ENCODE peak calls at places on chromosome 18, in nine cellular contexts. One of them, this sample, is unnamed.

GRCh38 chr18:4720498-4720897 is 265.4 kb upstream of the DLGAP1 start:
- DNase-seq in stromal cell of bone marrow: no peak
- DNase-seq in ovary: no peak
- DNase-seq in hypothalamus: no peak
- DNase-seq in ELR: no peak
- DNase-seq in HTR-8/SVneo: no peak
- DNase-seq in AG04449: no peak
- DNase-seq in SW480: no peak
- DNase-seq in left ventricle myocardium superior: no peak
- DNase-seq in this sample: no peak

GRCh38 chr18:48805826-48806535 is 144.8 kb downstream of the SMAD7 start:
- DNase-seq in stromal cell of bone marrow: no peak
- DNase-seq in ovary: no peak
- DNase-seq in hypothalamus: no peak
- DNase-seq in ELR: no peak
- DNase-seq in HTR-8/SVneo: no peak
- DNase-seq in AG04449: no peak
- DNase-seq in SW480: peak; percentile 23
- DNase-seq in left ventricle myocardium superior: no peak
- DNase-seq in this sample: no peak

GRCh38 chr18:23573948-23574431 is 12.3 kb downstream of the NPC1 start:
- DNase-seq in stromal cell of bone marrow: peak; percentile 88
- DNase-seq in ovary: no peak
- DNase-seq in hypothalamus: no peak
- DNase-seq in ELR: peak; percentile 86
- DNase-seq in HTR-8/SVneo: no peak
- DNase-seq in AG04449: no peak
- DNase-seq in SW480: peak; percentile 24
- DNase-seq in left ventricle myocardium superior: no peak
- DNase-seq in this sample: peak; percentile 48

GRCh38 chr18:74489631-74490030 is 6.5 kb upstream of the CNDP2 start:
- DNase-seq in stromal cell of bone marrow: no peak
- DNase-seq in ovary: no peak
- DNase-seq in hypothalamus: no peak
- DNase-seq in ELR: peak; percentile 39
- DNase-seq in HTR-8/SVneo: no peak
- DNase-seq in AG04449: no peak
- DNase-seq in SW480: peak; percentile 62
- DNase-seq in left ventricle myocardium superior: no peak
- DNase-seq in this sample: peak; percentile 42

GRCh38 chr18:35454803-35455202 is 43.0 kb downstream of the INO80C start:
- DNase-seq in stromal cell of bone marrow: no peak
- DNase-seq in ovary: no peak
- DNase-seq in hypothalamus: no peak
- DNase-seq in ELR: no peak
- DNase-seq in HTR-8/SVneo: no peak
- DNase-seq in AG04449: no peak
- DNase-seq in SW480: no peak
- DNase-seq in left ventricle myocardium superior: no peak
- DNase-seq in this sample: no peak

GRCh38 chr18:11654736-11655604 is 34.1 kb upstream of the GNAL start:
- DNase-seq in stromal cell of bone marrow: peak; percentile 8
- DNase-seq in ovary: peak; percentile 43
- DNase-seq in hypothalamus: peak; percentile 14
- DNase-seq in ELR: peak; percentile 45
- DNase-seq in HTR-8/SVneo: peak; percentile 69
- DNase-seq in AG04449: no peak
- DNase-seq in SW480: peak; percentile 42
- DNase-seq in left ventricle myocardium superior: peak; percentile 68
- DNase-seq in this sample: no peak

GRCh38 chr18:36203360-36203895 is 16.1 kb downstream of the MOCOS start:
- DNase-seq in stromal cell of bone marrow: no peak
- DNase-seq in ovary: no peak
- DNase-seq in hypothalamus: no peak
- DNase-seq in ELR: no peak
- DNase-seq in HTR-8/SVneo: no peak
- DNase-seq in AG04449: no peak
- DNase-seq in SW480: no peak
- DNase-seq in left ventricle myocardium superior: no peak
- DNase-seq in this sample: no peak

GRCh38 chr18:5879479-5879882 is 15.8 kb downstream of the TMEM200C start:
- DNase-seq in stromal cell of bone marrow: peak; percentile 22
- DNase-seq in ovary: no peak
- DNase-seq in hypothalamus: no peak
- DNase-seq in ELR: peak; percentile 32
- DNase-seq in HTR-8/SVneo: no peak
- DNase-seq in AG04449: peak; percentile 17
- DNase-seq in SW480: peak; percentile 40
- DNase-seq in left ventricle myocardium superior: no peak
- DNase-seq in this sample: no peak

GRCh38 chr18:32956591-32957310 is 183.9 kb upstream of the KLHL14 start:
- DNase-seq in stromal cell of bone marrow: peak; percentile 78
- DNase-seq in ovary: no peak
- DNase-seq in hypothalamus: no peak
- DNase-seq in ELR: no peak
- DNase-seq in HTR-8/SVneo: no peak
- DNase-seq in AG04449: no peak
- DNase-seq in SW480: no peak
- DNase-seq in left ventricle myocardium superior: no peak
- DNase-seq in this sample: no peak

GRCh38 chr18:6280344-6280743 is 134.4 kb downstream of the L3MBTL4 start:
- DNase-seq in stromal cell of bone marrow: no peak
- DNase-seq in ovary: no peak
- DNase-seq in hypothalamus: no peak
- DNase-seq in ELR: no peak
- DNase-seq in HTR-8/SVneo: no peak
- DNase-seq in AG04449: no peak
- DNase-seq in SW480: no peak
- DNase-seq in left ventricle myocardium superior: no peak
- DNase-seq in this sample: no peak

GRCh38 chr18:45997689-45998088 is 30.6 kb upstream of the EPG5 start:
- DNase-seq in stromal cell of bone marrow: no peak
- DNase-seq in ovary: no peak
- DNase-seq in hypothalamus: no peak
- DNase-seq in ELR: no peak
- DNase-seq in HTR-8/SVneo: no peak
- DNase-seq in AG04449: no peak
- DNase-seq in SW480: no peak
- DNase-seq in left ventricle myocardium superior: no peak
- DNase-seq in this sample: no peak

GRCh38 chr18:58911241-58911640 is 46.6 kb downstream of the ZNF532 start:
- DNase-seq in stromal cell of bone marrow: no peak
- DNase-seq in ovary: no peak
- DNase-seq in hypothalamus: no peak
- DNase-seq in ELR: no peak
- DNase-seq in HTR-8/SVneo: no peak
- DNase-seq in AG04449: no peak
- DNase-seq in SW480: no peak
- DNase-seq in left ventricle myocardium superior: no peak
- DNase-seq in this sample: no peak

GRCh38 chr18:70411307-70411706 is 122.5 kb downstream of the SOCS6 start:
- DNase-seq in stromal cell of bone marrow: no peak
- DNase-seq in ovary: no peak
- DNase-seq in hypothalamus: no peak
- DNase-seq in ELR: no peak
- DNase-seq in HTR-8/SVneo: no peak
- DNase-seq in AG04449: no peak
- DNase-seq in SW480: no peak
- DNase-seq in left ventricle myocardium superior: no peak
- DNase-seq in this sample: no peak

GRCh38 chr18:13604751-13605150 is 121.6 kb downstream of the FAM210A start:
- DNase-seq in stromal cell of bone marrow: no peak
- DNase-seq in ovary: no peak
- DNase-seq in hypothalamus: no peak
- DNase-seq in ELR: no peak
- DNase-seq in HTR-8/SVneo: no peak
- DNase-seq in AG04449: no peak
- DNase-seq in SW480: no peak
- DNase-seq in left ventricle myocardium superior: no peak
- DNase-seq in this sample: no peak

GRCh38 chr18:62964432-62964831 is 249.1 kb downstream of the PHLPP1 start:
- DNase-seq in stromal cell of bone marrow: no peak
- DNase-seq in ovary: no peak
- DNase-seq in hypothalamus: no peak
- DNase-seq in ELR: no peak
- DNase-seq in HTR-8/SVneo: no peak
- DNase-seq in AG04449: no peak
- DNase-seq in SW480: no peak
- DNase-seq in left ventricle myocardium superior: no peak
- DNase-seq in this sample: no peak

GRCh38 chr18:25282282-25282681 is 69.7 kb downstream of the ZNF521 start:
- DNase-seq in stromal cell of bone marrow: no peak
- DNase-seq in ovary: no peak
- DNase-seq in hypothalamus: no peak
- DNase-seq in ELR: no peak
- DNase-seq in HTR-8/SVneo: no peak
- DNase-seq in AG04449: no peak
- DNase-seq in SW480: no peak
- DNase-seq in left ventricle myocardium superior: peak; percentile 38
- DNase-seq in this sample: no peak